ENCODE peak calls at places on chromosome 1, in five cellular contexts. A is stimulated activated CD4-positive, alpha-beta T cell treated with anti-CD3 and anti-CD28 coated beads, Interleukin-2, amount 100 ng/mL, for 24 hours; I is T-helper 17 cell; K is NCI-H1694; J is COR-L47. Z is an unnamed sample.

GRCh38 chr1:44030606-44031050 is 634 bp downstream of the SLC6A9 start:
- DNase-seq in J (no peak), A (no peak), I (no peak), K (peak), Z (no peak)

GRCh38 chr1:108200627-108201106 is 524 bp upstream of the SLC25A24 start:
- DNase-seq in K (peak), I (peak), A (peak), J (peak), Z (no peak)

GRCh38 chr1:87783315-87783714 is 454.6 kb downstream of the LMO4 start:
- DNase-seq in K (no peak), A (no peak), I (no peak), J (no peak), Z (no peak)

GRCh38 chr1:42380617-42381423 is at the start of gene RIMKLA:
- DNase-seq in I (peak), A (peak), J (peak), K (no peak), Z (peak)

GRCh38 chr1:78334952-78335351 is 155.8 kb upstream of the PTGFR start:
- DNase-seq in I (no peak), J (no peak), A (no peak), K (no peak), Z (no peak)

GRCh38 chr1:57061369-57061768 is 95.6 kb upstream of the C8B start:
- DNase-seq in A (no peak), J (no peak), I (no peak), K (peak), Z (no peak)

GRCh38 chr1:24311731-24312130 is 7.4 kb upstream of the GRHL3 start:
- DNase-seq in K (no peak), I (no peak), J (no peak), A (no peak), Z (no peak)

GRCh38 chr1:228337711-228338520 is 68.7 kb downstream of the TRIM11 start:
- DNase-seq in I (no peak), J (no peak), A (no peak), K (no peak), Z (no peak)

GRCh38 chr1:153612755-153613331 is at the start of gene S100A16:
- DNase-seq in I (no peak), K (peak), J (no peak), A (no peak), Z (peak)

GRCh38 chr1:43653339-43653738 is 3.4 kb downstream of the KDM4A start:
- DNase-seq in A (no peak), K (no peak), J (no peak), I (no peak), Z (no peak)

GRCh38 chr1:244237445-244237844 is 186.4 kb downstream of the ZBTB18 start:
- DNase-seq in I (no peak), K (no peak), A (no peak), J (no peak), Z (no peak)

GRCh38 chr1:205983925-205984725 is 19.1 kb downstream of the RAB7B start:
- DNase-seq in J (peak), I (no peak), A (peak), K (peak), Z (no peak)

GRCh38 chr1:111603979-111604378 is 15.6 kb upstream of the RAP1A start:
- DNase-seq in A (peak), J (no peak), K (no peak), I (peak), Z (peak)

GRCh38 chr1:229300099-229300757 is 29.3 kb downstream of the RAB4A start:
- DNase-seq in K (no peak), I (no peak), J (no peak), A (no peak), Z (no peak)

GRCh38 chr1:61184714-61185106 is 102.3 kb downstream of the NFIA start:
- DNase-seq in J (no peak), I (no peak), K (no peak), A (no peak), Z (no peak)

GRCh38 chr1:197618065-197618464 is 157.2 kb downstream of the DENND1B start:
- DNase-seq in K (peak), I (no peak), J (peak), A (no peak), Z (no peak)

Z was measured in upper lobe of left lung.